ENCODE peak calls at places on chromosome 9, in ten cellular contexts. One of them, this sample, is unnamed.

GRCh38 chr9:17134843-17135577 is at the start of gene CNTLN:
- DNase-seq in uterus: peak
- DNase-seq in HCT116: peak
- DNase-seq in Peyer's patch: peak
- DNase-seq in spleen: peak
- DNase-seq in A549: peak
- DNase-seq in lower leg skin: peak
- DNase-seq in body of pancreas: peak
- DNase-seq in erythroblast: peak
- DNase-seq in GM12878: no peak
- DNase-seq in this sample: peak

GRCh38 chr9:107106416-107106815 is 176.7 kb upstream of the RAD23B start:
- DNase-seq in uterus: no peak
- DNase-seq in HCT116: no peak
- DNase-seq in Peyer's patch: no peak
- DNase-seq in spleen: no peak
- DNase-seq in A549: no peak
- DNase-seq in lower leg skin: no peak
- DNase-seq in body of pancreas: no peak
- DNase-seq in erythroblast: no peak
- DNase-seq in GM12878: no peak
- DNase-seq in this sample: no peak

GRCh38 chr9:99607852-99608448 is 213.7 kb upstream of the NR4A3 start:
- DNase-seq in uterus: no peak
- DNase-seq in HCT116: no peak
- DNase-seq in Peyer's patch: no peak
- DNase-seq in spleen: no peak
- DNase-seq in A549: no peak
- DNase-seq in lower leg skin: no peak
- DNase-seq in body of pancreas: no peak
- DNase-seq in erythroblast: no peak
- DNase-seq in GM12878: no peak
- DNase-seq in this sample: no peak

GRCh38 chr9:124708070-124708469 is 63.0 kb downstream of the NR6A1 start:
- DNase-seq in uterus: no peak
- DNase-seq in HCT116: no peak
- DNase-seq in Peyer's patch: no peak
- DNase-seq in spleen: no peak
- DNase-seq in A549: no peak
- DNase-seq in lower leg skin: no peak
- DNase-seq in body of pancreas: no peak
- DNase-seq in erythroblast: no peak
- DNase-seq in GM12878: no peak
- DNase-seq in this sample: no peak

GRCh38 chr9:98627291-98627690 is 81.4 kb downstream of the GABBR2 start:
- DNase-seq in uterus: no peak
- DNase-seq in HCT116: no peak
- DNase-seq in Peyer's patch: no peak
- DNase-seq in spleen: peak
- DNase-seq in A549: no peak
- DNase-seq in lower leg skin: no peak
- DNase-seq in body of pancreas: no peak
- DNase-seq in erythroblast: no peak
- DNase-seq in GM12878: no peak
- DNase-seq in this sample: no peak

GRCh38 chr9:92342825-92343488 is 17.2 kb downstream of the CENPP start:
- DNase-seq in uterus: no peak
- DNase-seq in HCT116: no peak
- DNase-seq in Peyer's patch: no peak
- DNase-seq in spleen: no peak
- DNase-seq in A549: no peak
- DNase-seq in lower leg skin: no peak
- DNase-seq in body of pancreas: no peak
- DNase-seq in erythroblast: no peak
- DNase-seq in GM12878: no peak
- DNase-seq in this sample: no peak

GRCh38 chr9:17744786-17745185 is 165.9 kb downstream of the SH3GL2 start:
- DNase-seq in uterus: no peak
- DNase-seq in HCT116: no peak
- DNase-seq in Peyer's patch: no peak
- DNase-seq in spleen: no peak
- DNase-seq in A549: no peak
- DNase-seq in lower leg skin: no peak
- DNase-seq in body of pancreas: no peak
- DNase-seq in erythroblast: no peak
- DNase-seq in GM12878: no peak
- DNase-seq in this sample: peak

GRCh38 chr9:13915591-13916301 is 398.2 kb downstream of the NFIB start:
- DNase-seq in uterus: no peak
- DNase-seq in HCT116: no peak
- DNase-seq in Peyer's patch: no peak
- DNase-seq in spleen: no peak
- DNase-seq in A549: no peak
- DNase-seq in lower leg skin: no peak
- DNase-seq in body of pancreas: no peak
- DNase-seq in erythroblast: no peak
- DNase-seq in GM12878: no peak
- DNase-seq in this sample: no peak

GRCh38 chr9:100561256-100561655 is 16.6 kb upstream of the CAVIN4 start:
- DNase-seq in uterus: no peak
- DNase-seq in HCT116: no peak
- DNase-seq in Peyer's patch: no peak
- DNase-seq in spleen: no peak
- DNase-seq in A549: no peak
- DNase-seq in lower leg skin: no peak
- DNase-seq in body of pancreas: no peak
- DNase-seq in erythroblast: no peak
- DNase-seq in GM12878: no peak
- DNase-seq in this sample: no peak

GRCh38 chr9:85746309-85746708 is 4.6 kb upstream of the AGTPBP1 start:
- DNase-seq in uterus: no peak
- DNase-seq in HCT116: no peak
- DNase-seq in Peyer's patch: no peak
- DNase-seq in spleen: no peak
- DNase-seq in A549: no peak
- DNase-seq in lower leg skin: no peak
- DNase-seq in body of pancreas: no peak
- DNase-seq in erythroblast: no peak
- DNase-seq in GM12878: no peak
- DNase-seq in this sample: no peak

GRCh38 chr9:124180557-124180956 is 77.2 kb upstream of the NEK6 start:
- DNase-seq in uterus: no peak
- DNase-seq in HCT116: no peak
- DNase-seq in Peyer's patch: peak
- DNase-seq in spleen: no peak
- DNase-seq in A549: no peak
- DNase-seq in lower leg skin: no peak
- DNase-seq in body of pancreas: peak
- DNase-seq in erythroblast: no peak
- DNase-seq in GM12878: no peak
- DNase-seq in this sample: no peak

GRCh38 chr9:89493671-89494070 is 4.2 kb downstream of the SEMA4D start:
- DNase-seq in uterus: no peak
- DNase-seq in HCT116: no peak
- DNase-seq in Peyer's patch: no peak
- DNase-seq in spleen: no peak
- DNase-seq in A549: no peak
- DNase-seq in lower leg skin: no peak
- DNase-seq in body of pancreas: no peak
- DNase-seq in erythroblast: no peak
- DNase-seq in GM12878: no peak
- DNase-seq in this sample: no peak

GRCh38 chr9:96453625-96454024 is 3.7 kb downstream of the HABP4 start:
- DNase-seq in uterus: no peak
- DNase-seq in HCT116: no peak
- DNase-seq in Peyer's patch: no peak
- DNase-seq in spleen: no peak
- DNase-seq in A549: peak
- DNase-seq in lower leg skin: no peak
- DNase-seq in body of pancreas: peak
- DNase-seq in erythroblast: no peak
- DNase-seq in GM12878: no peak
- DNase-seq in this sample: peak

GRCh38 chr9:90827181-90827866 is 25.7 kb downstream of the SYK start:
- DNase-seq in uterus: no peak
- DNase-seq in HCT116: no peak
- DNase-seq in Peyer's patch: peak
- DNase-seq in spleen: no peak
- DNase-seq in A549: no peak
- DNase-seq in lower leg skin: peak
- DNase-seq in body of pancreas: no peak
- DNase-seq in erythroblast: no peak
- DNase-seq in GM12878: peak
- DNase-seq in this sample: no peak

GRCh38 chr9:16721972-16722371 is 148.5 kb downstream of the BNC2 start:
- DNase-seq in uterus: peak
- DNase-seq in HCT116: no peak
- DNase-seq in Peyer's patch: peak
- DNase-seq in spleen: no peak
- DNase-seq in A549: no peak
- DNase-seq in lower leg skin: peak
- DNase-seq in body of pancreas: peak
- DNase-seq in erythroblast: no peak
- DNase-seq in GM12878: no peak
- DNase-seq in this sample: no peak

GRCh38 chr9:69122391-69123141 is 51.5 kb upstream of the TJP2 start:
- DNase-seq in uterus: no peak
- DNase-seq in HCT116: peak
- DNase-seq in Peyer's patch: peak
- DNase-seq in spleen: no peak
- DNase-seq in A549: no peak
- DNase-seq in lower leg skin: peak
- DNase-seq in body of pancreas: peak
- DNase-seq in erythroblast: no peak
- DNase-seq in GM12878: no peak
- DNase-seq in this sample: peak

GRCh38 chr9:70542339-70542931 is 128.0 kb upstream of the KLF9 start:
- DNase-seq in uterus: no peak
- DNase-seq in HCT116: no peak
- DNase-seq in Peyer's patch: no peak
- DNase-seq in spleen: no peak
- DNase-seq in A549: no peak
- DNase-seq in lower leg skin: no peak
- DNase-seq in body of pancreas: no peak
- DNase-seq in erythroblast: no peak
- DNase-seq in GM12878: no peak
- DNase-seq in this sample: no peak

GRCh38 chr9:104872959-104873850 is 54.8 kb downstream of the ABCA1 start:
- DNase-seq in uterus: peak
- DNase-seq in HCT116: no peak
- DNase-seq in Peyer's patch: peak
- DNase-seq in spleen: no peak
- DNase-seq in A549: peak
- DNase-seq in lower leg skin: peak
- DNase-seq in body of pancreas: peak
- DNase-seq in erythroblast: no peak
- DNase-seq in GM12878: no peak
- DNase-seq in this sample: peak

GRCh38 chr9:129886226-129887174 is 51.2 kb downstream of the USP20 start:
- DNase-seq in uterus: no peak
- DNase-seq in HCT116: no peak
- DNase-seq in Peyer's patch: no peak
- DNase-seq in spleen: peak
- DNase-seq in A549: no peak
- DNase-seq in lower leg skin: no peak
- DNase-seq in body of pancreas: no peak
- DNase-seq in erythroblast: peak
- DNase-seq in GM12878: peak
- DNase-seq in this sample: no peak
- TF ChIP-seq POLR2A in uterus: no peak
- TF ChIP-seq POLR2A in HCT116: no peak
- TF ChIP-seq POLR2A in Peyer's patch: no peak
- TF ChIP-seq POLR2A in spleen: no peak
- TF ChIP-seq POLR2A in A549: no peak
- TF ChIP-seq POLR2A in lower leg skin: no peak
- TF ChIP-seq POLR2A in body of pancreas: no peak
- TF ChIP-seq POLR2A in erythroblast: no peak
- TF ChIP-seq POLR2A in GM12878: peak
- TF ChIP-seq POLR2A in this sample: no peak

GRCh38 chr9:12775963-12776774 is 1.3 kb downstream of the LURAP1L start:
- DNase-seq in uterus: peak
- DNase-seq in HCT116: peak
- DNase-seq in Peyer's patch: peak
- DNase-seq in spleen: peak
- DNase-seq in A549: peak
- DNase-seq in lower leg skin: peak
- DNase-seq in body of pancreas: peak
- DNase-seq in erythroblast: peak
- DNase-seq in GM12878: no peak
- DNase-seq in this sample: peak
- TF ChIP-seq POLR2A in uterus: no peak
- TF ChIP-seq POLR2A in HCT116: no peak
- TF ChIP-seq POLR2A in Peyer's patch: peak
- TF ChIP-seq POLR2A in spleen: no peak
- TF ChIP-seq POLR2A in A549: peak
- TF ChIP-seq POLR2A in lower leg skin: no peak
- TF ChIP-seq POLR2A in body of pancreas: peak
- TF ChIP-seq POLR2A in erythroblast: no peak
- TF ChIP-seq POLR2A in GM12878: no peak
- TF ChIP-seq POLR2A in this sample: peak

DNA sequence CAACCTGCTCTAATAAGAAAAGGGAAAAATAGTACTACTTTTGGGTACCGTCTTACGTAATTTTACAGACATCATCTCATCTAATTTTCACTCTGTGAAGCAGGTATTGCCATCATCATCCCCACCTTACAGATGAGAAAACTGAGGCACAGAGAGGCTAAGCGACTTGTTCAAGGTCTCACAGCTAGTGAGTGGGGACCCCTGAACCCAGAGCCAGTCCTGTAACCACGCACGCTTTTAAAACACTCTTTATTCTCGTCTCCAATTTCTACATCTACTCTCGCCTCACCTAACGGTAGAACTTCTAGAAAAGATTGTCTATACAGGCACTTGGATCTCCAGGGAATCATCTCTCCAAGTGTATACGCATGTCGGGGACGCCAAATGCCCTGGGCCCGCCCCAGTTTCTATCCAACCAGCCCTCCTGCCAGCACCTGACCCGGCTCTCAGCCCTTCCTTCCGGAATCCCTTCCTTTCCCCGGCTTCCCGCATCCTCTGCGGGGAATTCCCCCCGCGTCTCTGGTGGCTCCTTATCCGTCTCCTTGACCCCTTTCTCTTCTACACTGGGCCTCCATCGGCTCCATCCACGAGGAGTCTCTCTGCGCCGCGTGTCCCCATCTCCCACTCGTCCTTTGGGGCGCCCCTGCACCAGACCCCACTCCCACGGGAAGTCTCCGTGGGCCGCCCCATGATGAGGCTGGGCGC is 1.6 kb upstream of the TRAF1 start:
- DNase-seq in uterus: peak
- DNase-seq in HCT116: no peak
- DNase-seq in Peyer's patch: peak
- DNase-seq in spleen: peak
- DNase-seq in A549: no peak
- DNase-seq in lower leg skin: no peak
- DNase-seq in body of pancreas: peak
- DNase-seq in erythroblast: no peak
- DNase-seq in GM12878: no peak
- DNase-seq in this sample: no peak
- TF ChIP-seq POLR2A in uterus: no peak
- TF ChIP-seq POLR2A in HCT116: no peak
- TF ChIP-seq POLR2A in Peyer's patch: no peak
- TF ChIP-seq POLR2A in spleen: no peak
- TF ChIP-seq POLR2A in A549: no peak
- TF ChIP-seq POLR2A in lower leg skin: no peak
- TF ChIP-seq POLR2A in body of pancreas: no peak
- TF ChIP-seq POLR2A in erythroblast: no peak
- TF ChIP-seq POLR2A in GM12878: no peak
- TF ChIP-seq POLR2A in this sample: no peak

GRCh38 chr9:137762414-137763061 is 115.0 kb upstream of the CACNA1B start:
- DNase-seq in uterus: no peak
- DNase-seq in HCT116: no peak
- DNase-seq in Peyer's patch: peak
- DNase-seq in spleen: no peak
- DNase-seq in A549: no peak
- DNase-seq in lower leg skin: no peak
- DNase-seq in body of pancreas: no peak
- DNase-seq in erythroblast: no peak
- DNase-seq in GM12878: peak
- DNase-seq in this sample: no peak
- TF ChIP-seq POLR2A in uterus: no peak
- TF ChIP-seq POLR2A in HCT116: no peak
- TF ChIP-seq POLR2A in Peyer's patch: no peak
- TF ChIP-seq POLR2A in spleen: no peak
- TF ChIP-seq POLR2A in A549: no peak
- TF ChIP-seq POLR2A in lower leg skin: no peak
- TF ChIP-seq POLR2A in body of pancreas: no peak
- TF ChIP-seq POLR2A in erythroblast: no peak
- TF ChIP-seq POLR2A in GM12878: peak
- TF ChIP-seq POLR2A in this sample: no peak

This sample was measured in H54.